ENCODE peak calls at places on chromosomes 6 and 20, in nine cellular contexts. One of them, this sample, is unnamed.

GRCh38 chr6:25112207-25112874 is 166.8 kb upstream of the CARMIL1 start:
- ATAC-seq in activated T-cell treated with anti-CD3 and anti-CD28 coated beads, Interleukin-2, amount 50 U/mL, for 4 hours: no peak
- ATAC-seq in GM12878: no peak
- ATAC-seq in left lung: no peak
- ATAC-seq in heart right ventricle: no peak
- ATAC-seq in naive thymus-derived CD4-positive, alpha-beta T cell: no peak
- ATAC-seq in effector memory CD8-positive, alpha-beta T cell: no peak
- ATAC-seq in T-cell: no peak
- ATAC-seq in mucosa of descending colon: peak; percentile 78
- ATAC-seq in this sample: no peak

GRCh38 chr6:3013486-3013885 is 13.8 kb downstream of the NQO2 start:
- ATAC-seq in activated T-cell treated with anti-CD3 and anti-CD28 coated beads, Interleukin-2, amount 50 U/mL, for 4 hours: no peak
- ATAC-seq in GM12878: no peak
- ATAC-seq in left lung: peak; percentile 68
- ATAC-seq in heart right ventricle: peak; percentile 53
- ATAC-seq in naive thymus-derived CD4-positive, alpha-beta T cell: peak; percentile 84
- ATAC-seq in effector memory CD8-positive, alpha-beta T cell: no peak
- ATAC-seq in T-cell: peak; percentile 23
- ATAC-seq in mucosa of descending colon: peak; percentile 52
- ATAC-seq in this sample: peak; percentile 90

GRCh38 chr6:107756661-107757060 is 67.5 kb downstream of the SCML4 start:
- ATAC-seq in activated T-cell treated with anti-CD3 and anti-CD28 coated beads, Interleukin-2, amount 50 U/mL, for 4 hours: no peak
- ATAC-seq in GM12878: no peak
- ATAC-seq in left lung: no peak
- ATAC-seq in heart right ventricle: no peak
- ATAC-seq in naive thymus-derived CD4-positive, alpha-beta T cell: no peak
- ATAC-seq in effector memory CD8-positive, alpha-beta T cell: peak; percentile 61
- ATAC-seq in T-cell: peak; percentile 73
- ATAC-seq in mucosa of descending colon: peak; percentile 44
- ATAC-seq in this sample: no peak

GRCh38 chr20:32354592-32355416 is 3.3 kb upstream of the ASXL1 start:
- ATAC-seq in activated T-cell treated with anti-CD3 and anti-CD28 coated beads, Interleukin-2, amount 50 U/mL, for 4 hours: no peak
- ATAC-seq in GM12878: peak; percentile 33
- ATAC-seq in left lung: no peak
- ATAC-seq in heart right ventricle: no peak
- ATAC-seq in naive thymus-derived CD4-positive, alpha-beta T cell: no peak
- ATAC-seq in effector memory CD8-positive, alpha-beta T cell: no peak
- ATAC-seq in T-cell: no peak
- ATAC-seq in mucosa of descending colon: no peak
- ATAC-seq in this sample: no peak

GRCh38 chr20:35561268-35561667 is 19.4 kb downstream of the ERGIC3 start:
- ATAC-seq in activated T-cell treated with anti-CD3 and anti-CD28 coated beads, Interleukin-2, amount 50 U/mL, for 4 hours: no peak
- ATAC-seq in GM12878: peak; percentile 79
- ATAC-seq in left lung: peak; percentile 95
- ATAC-seq in heart right ventricle: peak; percentile 75
- ATAC-seq in naive thymus-derived CD4-positive, alpha-beta T cell: peak; percentile 65
- ATAC-seq in effector memory CD8-positive, alpha-beta T cell: peak; percentile 56
- ATAC-seq in T-cell: peak; percentile 65
- ATAC-seq in mucosa of descending colon: peak; percentile 70
- ATAC-seq in this sample: peak; percentile 86

GRCh38 chr6:593139-593906 is 63.6 kb downstream of the HUS1B start:
- ATAC-seq in activated T-cell treated with anti-CD3 and anti-CD28 coated beads, Interleukin-2, amount 50 U/mL, for 4 hours: peak; percentile 53
- ATAC-seq in GM12878: peak; percentile 85
- ATAC-seq in left lung: peak; percentile 89
- ATAC-seq in heart right ventricle: no peak
- ATAC-seq in naive thymus-derived CD4-positive, alpha-beta T cell: peak; percentile 78
- ATAC-seq in effector memory CD8-positive, alpha-beta T cell: peak; percentile 71
- ATAC-seq in T-cell: peak; percentile 64
- ATAC-seq in mucosa of descending colon: peak; percentile 60
- ATAC-seq in this sample: peak; percentile 83

GRCh38 chr20:63182425-63182824 is 33.5 kb downstream of the YTHDF1 start:
- ATAC-seq in activated T-cell treated with anti-CD3 and anti-CD28 coated beads, Interleukin-2, amount 50 U/mL, for 4 hours: no peak
- ATAC-seq in GM12878: no peak
- ATAC-seq in left lung: no peak
- ATAC-seq in heart right ventricle: no peak
- ATAC-seq in naive thymus-derived CD4-positive, alpha-beta T cell: no peak
- ATAC-seq in effector memory CD8-positive, alpha-beta T cell: no peak
- ATAC-seq in T-cell: no peak
- ATAC-seq in mucosa of descending colon: no peak
- ATAC-seq in this sample: no peak

GRCh38 chr6:165939601-165940290 is 227.9 kb downstream of the TBXT start:
- ATAC-seq in activated T-cell treated with anti-CD3 and anti-CD28 coated beads, Interleukin-2, amount 50 U/mL, for 4 hours: no peak
- ATAC-seq in GM12878: no peak
- ATAC-seq in left lung: no peak
- ATAC-seq in heart right ventricle: no peak
- ATAC-seq in naive thymus-derived CD4-positive, alpha-beta T cell: no peak
- ATAC-seq in effector memory CD8-positive, alpha-beta T cell: no peak
- ATAC-seq in T-cell: no peak
- ATAC-seq in mucosa of descending colon: no peak
- ATAC-seq in this sample: no peak

GRCh38 chr20:1185316-1185741 is 548 bp upstream of the TMEM74B start:
- ATAC-seq in activated T-cell treated with anti-CD3 and anti-CD28 coated beads, Interleukin-2, amount 50 U/mL, for 4 hours: peak; percentile 59
- ATAC-seq in GM12878: peak; percentile 22
- ATAC-seq in left lung: peak; percentile 39
- ATAC-seq in heart right ventricle: peak; percentile 6
- ATAC-seq in naive thymus-derived CD4-positive, alpha-beta T cell: peak; percentile 15
- ATAC-seq in effector memory CD8-positive, alpha-beta T cell: no peak
- ATAC-seq in T-cell: peak; percentile 45
- ATAC-seq in mucosa of descending colon: peak; percentile 26
- ATAC-seq in this sample: peak; percentile 36

GRCh38 chr6:11163932-11164331 is 52.4 kb upstream of the ERVFRD-1 start:
- ATAC-seq in activated T-cell treated with anti-CD3 and anti-CD28 coated beads, Interleukin-2, amount 50 U/mL, for 4 hours: no peak
- ATAC-seq in GM12878: peak; percentile 86
- ATAC-seq in left lung: no peak
- ATAC-seq in heart right ventricle: no peak
- ATAC-seq in naive thymus-derived CD4-positive, alpha-beta T cell: no peak
- ATAC-seq in effector memory CD8-positive, alpha-beta T cell: no peak
- ATAC-seq in T-cell: no peak
- ATAC-seq in mucosa of descending colon: no peak
- ATAC-seq in this sample: no peak

GRCh38 chr6:138001750-138002349 is 105.4 kb downstream of the PERP start:
- ATAC-seq in activated T-cell treated with anti-CD3 and anti-CD28 coated beads, Interleukin-2, amount 50 U/mL, for 4 hours: no peak
- ATAC-seq in GM12878: peak; percentile 62
- ATAC-seq in left lung: peak; percentile 90
- ATAC-seq in heart right ventricle: no peak
- ATAC-seq in naive thymus-derived CD4-positive, alpha-beta T cell: peak; percentile 79
- ATAC-seq in effector memory CD8-positive, alpha-beta T cell: peak; percentile 71
- ATAC-seq in T-cell: peak; percentile 32
- ATAC-seq in mucosa of descending colon: peak; percentile 79
- ATAC-seq in this sample: peak; percentile 61

GRCh38 chr6:33013608-33014007 is 4.2 kb upstream of the HLA-DOA start:
- ATAC-seq in activated T-cell treated with anti-CD3 and anti-CD28 coated beads, Interleukin-2, amount 50 U/mL, for 4 hours: no peak
- ATAC-seq in GM12878: no peak
- ATAC-seq in left lung: no peak
- ATAC-seq in heart right ventricle: peak; percentile 57
- ATAC-seq in naive thymus-derived CD4-positive, alpha-beta T cell: no peak
- ATAC-seq in effector memory CD8-positive, alpha-beta T cell: no peak
- ATAC-seq in T-cell: no peak
- ATAC-seq in mucosa of descending colon: no peak
- ATAC-seq in this sample: no peak

GRCh38 chr6:121897337-121897760 is 461.9 kb downstream of the GJA1 start:
- ATAC-seq in activated T-cell treated with anti-CD3 and anti-CD28 coated beads, Interleukin-2, amount 50 U/mL, for 4 hours: no peak
- ATAC-seq in GM12878: no peak
- ATAC-seq in left lung: no peak
- ATAC-seq in heart right ventricle: no peak
- ATAC-seq in naive thymus-derived CD4-positive, alpha-beta T cell: no peak
- ATAC-seq in effector memory CD8-positive, alpha-beta T cell: no peak
- ATAC-seq in T-cell: no peak
- ATAC-seq in mucosa of descending colon: no peak
- ATAC-seq in this sample: peak; percentile 38

GRCh38 chr20:40571625-40572024 is 117.4 kb downstream of the MAFB start:
- ATAC-seq in activated T-cell treated with anti-CD3 and anti-CD28 coated beads, Interleukin-2, amount 50 U/mL, for 4 hours: no peak
- ATAC-seq in GM12878: no peak
- ATAC-seq in left lung: peak; percentile 58
- ATAC-seq in heart right ventricle: peak; percentile 30
- ATAC-seq in naive thymus-derived CD4-positive, alpha-beta T cell: peak; percentile 58
- ATAC-seq in effector memory CD8-positive, alpha-beta T cell: no peak
- ATAC-seq in T-cell: no peak
- ATAC-seq in mucosa of descending colon: peak; percentile 34
- ATAC-seq in this sample: no peak

GRCh38 chr6:51654647-51655046 is 432.8 kb downstream of the PKHD1 start:
- ATAC-seq in activated T-cell treated with anti-CD3 and anti-CD28 coated beads, Interleukin-2, amount 50 U/mL, for 4 hours: no peak
- ATAC-seq in GM12878: no peak
- ATAC-seq in left lung: no peak
- ATAC-seq in heart right ventricle: no peak
- ATAC-seq in naive thymus-derived CD4-positive, alpha-beta T cell: no peak
- ATAC-seq in effector memory CD8-positive, alpha-beta T cell: no peak
- ATAC-seq in T-cell: no peak
- ATAC-seq in mucosa of descending colon: no peak
- ATAC-seq in this sample: no peak

GRCh38 chr6:142387997-142388815 is 86.4 kb downstream of the ADGRG6 start:
- ATAC-seq in activated T-cell treated with anti-CD3 and anti-CD28 coated beads, Interleukin-2, amount 50 U/mL, for 4 hours: no peak
- ATAC-seq in GM12878: peak; percentile 68
- ATAC-seq in left lung: peak; percentile 81
- ATAC-seq in heart right ventricle: no peak
- ATAC-seq in naive thymus-derived CD4-positive, alpha-beta T cell: peak; percentile 67
- ATAC-seq in effector memory CD8-positive, alpha-beta T cell: no peak
- ATAC-seq in T-cell: peak; percentile 64
- ATAC-seq in mucosa of descending colon: peak; percentile 47
- ATAC-seq in this sample: peak; percentile 74

GRCh38 chr6:159110013-159110412 is 59.2 kb upstream of the FNDC1 start:
- ATAC-seq in activated T-cell treated with anti-CD3 and anti-CD28 coated beads, Interleukin-2, amount 50 U/mL, for 4 hours: no peak
- ATAC-seq in GM12878: no peak
- ATAC-seq in left lung: peak; percentile 60
- ATAC-seq in heart right ventricle: no peak
- ATAC-seq in naive thymus-derived CD4-positive, alpha-beta T cell: no peak
- ATAC-seq in effector memory CD8-positive, alpha-beta T cell: no peak
- ATAC-seq in T-cell: no peak
- ATAC-seq in mucosa of descending colon: no peak
- ATAC-seq in this sample: peak; percentile 65

GRCh38 chr6:22071655-22072054 is 225.2 kb downstream of the PRL start:
- ATAC-seq in activated T-cell treated with anti-CD3 and anti-CD28 coated beads, Interleukin-2, amount 50 U/mL, for 4 hours: no peak
- ATAC-seq in GM12878: no peak
- ATAC-seq in left lung: peak; percentile 81
- ATAC-seq in heart right ventricle: peak; percentile 87
- ATAC-seq in naive thymus-derived CD4-positive, alpha-beta T cell: no peak
- ATAC-seq in effector memory CD8-positive, alpha-beta T cell: no peak
- ATAC-seq in T-cell: no peak
- ATAC-seq in mucosa of descending colon: peak; percentile 29
- ATAC-seq in this sample: peak; percentile 91

This sample was measured in SK-N-SH treated with all-trans-retinoic acid at 6 μM for 48 hours.